ENCODE peak calls at places on chromosomes 16 and 17, in six cellular contexts. R is Caki2; S is GM04503; J is AG04450; I is stimulated activated naive B cell treated with anti-CD40 and anti-IgM and Interleukin-4, amounts not matched to agents 10 μg/mL and 1 μg/mL and 100 μg/mL, for 72 hours; Q is smooth muscle cell of the brain vasculature. L is an unnamed sample.

GRCh38 chr17:81537856-81538555 is 9.8 kb downstream of the FSCN2 start:
- DNase-seq in R (no peak), S (no peak), J (no peak), I (no peak), Q (no peak), L (no peak)

GRCh38 chr17:48241770-48242497 is 134.4 kb downstream of the SNX11 start:
- DNase-seq in R (no peak), S (no peak), J (no peak), I (no peak), Q (no peak), L (no peak)

GRCh38 chr17:81416612-81417011 is 21.4 kb downstream of the BAHCC1 start:
- DNase-seq in R (no peak), S (no peak), J (no peak), I (no peak), Q (no peak), L (no peak)

GRCh38 chr17:82876602-82877391 is 37.0 kb upstream of the ZNF750 start:
- DNase-seq in R (no peak), S (no peak), J (peak; percentile 65), I (no peak), Q (peak; percentile 56), L (no peak)

GRCh38 chr17:58710948-58711552 is 18.6 kb downstream of the RAD51C start:
- DNase-seq in R (peak; percentile 33), S (no peak), J (peak; percentile 27), I (no peak), Q (peak; percentile 40), L (peak; percentile 27)

GRCh38 chr17:67260051-67260987 is 15.3 kb upstream of the HELZ start:
- DNase-seq in R (no peak), S (peak; percentile 65), J (no peak), I (no peak), Q (peak; percentile 62), L (no peak)

GRCh38 chr16:77373726-77374125 is 61.1 kb downstream of the ADAMTS18 start:
- DNase-seq in R (no peak), S (no peak), J (no peak), I (no peak), Q (no peak), L (no peak)

GRCh38 chr16:11630230-11631056 is 37.8 kb upstream of the SNN start:
- DNase-seq in R (no peak), S (no peak), J (no peak), I (no peak), Q (no peak), L (no peak)

GRCh38 chr16:14486520-14487303 is 143.3 kb downstream of the PARN start:
- DNase-seq in R (peak; percentile 87), S (peak; percentile 91), J (peak; percentile 86), I (no peak), Q (peak; percentile 58), L (no peak)

GRCh38 chr16:81189100-81189664 is 49.3 kb upstream of the BCO1 start:
- DNase-seq in R (no peak), S (no peak), J (peak; percentile 23), I (no peak), Q (no peak), L (no peak)

GRCh38 chr17:8147141-8147804 is 4.9 kb downstream of the PER1 start:
- DNase-seq in R (no peak), S (no peak), J (no peak), I (no peak), Q (no peak), L (no peak)

GRCh38 chr17:1108560-1108809 is 71.3 kb downstream of the ABR start:
- DNase-seq in R (no peak), S (no peak), J (no peak), I (no peak), Q (no peak), L (no peak)

GRCh38 chr17:46878055-46878454 is 26.7 kb downstream of the WNT9B start:
- DNase-seq in R (no peak), S (no peak), J (no peak), I (no peak), Q (no peak), L (no peak)

GRCh38 chr16:27721548-27722265 is 171.8 kb downstream of the KATNIP start:
- DNase-seq in R (no peak), S (peak; percentile 43), J (peak; percentile 77), I (no peak), Q (peak; percentile 83), L (no peak)

GRCh38 chr17:16517477-16517876 is 25.5 kb upstream of the LRRC75A start:
- DNase-seq in R (no peak), S (no peak), J (no peak), I (no peak), Q (no peak), L (no peak)

GRCh38 chr17:16468428-16468992 is 23.5 kb downstream of the LRRC75A start:
- DNase-seq in R (no peak), S (no peak), J (no peak), I (no peak), Q (no peak), L (no peak)

GRCh38 chr16:68324780-68325357 is 14.1 kb downstream of the PRMT7 start:
- DNase-seq in R (no peak), S (no peak), J (no peak), I (no peak), Q (no peak), L (no peak)

GRCh38 chr17:34146440-34147043 is 108.5 kb upstream of the CCL2 start:
- DNase-seq in R (peak; percentile 35), S (no peak), J (no peak), I (peak; percentile 29), Q (no peak), L (peak; percentile 57)

GRCh38 chr16:30351586-30352419 is 3.3 kb downstream of the CD2BP2 start:
- DNase-seq in R (no peak), S (peak; percentile 86), J (peak; percentile 75), I (no peak), Q (no peak), L (no peak)

GRCh38 chr16:66928702-66929388 is 3.5 kb upstream of the RRAD start:
- DNase-seq in R (peak; percentile 58), S (no peak), J (no peak), I (no peak), Q (no peak), L (no peak)

GRCh38 chr16:24077989-24078388 is 178.1 kb upstream of the CACNG3 start:
- DNase-seq in R (no peak), S (no peak), J (no peak), I (no peak), Q (no peak), L (no peak)

GRCh38 chr16:83015871-83016270 is 389.1 kb downstream of the CDH13 start:
- DNase-seq in R (no peak), S (no peak), J (no peak), I (no peak), Q (no peak), L (no peak)

GRCh38 chr16:66619534-66620418 is 15.3 kb downstream of the CMTM3 start:
- DNase-seq in R (no peak), S (peak; percentile 64), J (no peak), I (no peak), Q (no peak), L (no peak)

GRCh38 chr16:10809706-10810105 is 8.9 kb downstream of the TVP23A start:
- DNase-seq in R (no peak), S (no peak), J (no peak), I (no peak), Q (no peak), L (no peak)

GRCh38 chr17:79960788-79961522 is 74.7 kb downstream of the TBC1D16 start:
- DNase-seq in R (no peak), S (no peak), J (no peak), I (no peak), Q (no peak), L (no peak)

GRCh38 chr17:72715906-72716572 is 376.4 kb downstream of the SLC39A11 start:
- DNase-seq in R (peak; percentile 98), S (peak; percentile 92), J (peak; percentile 78), I (no peak), Q (peak; percentile 68), L (no peak)

GRCh38 chr17:14866266-14866665 is 398.9 kb downstream of the PMP22 start:
- DNase-seq in R (no peak), S (no peak), J (no peak), I (no peak), Q (no peak), L (no peak)